ENCODE peak calls at places on chromosomes 6 and 20, in nine cellular contexts. R is activated CD4-positive, alpha-beta T cell treated with anti-CD3 and anti-CD28 coated beads, Interleukin-2, amount 50 U/mL, for 24 hours; E is psoas muscle; G is NCI-H2081; O is activated B cell treated with CpG ODN at 0.5 μM for 24 hours; C is stimulated activated naive CD8-positive, alpha-beta T cell treated with anti-CD3 and anti-CD28 coated beads, Interleukin-15, Interleukin-2, amounts not matched to agents 100 U/mL and 50 U/mL, for 24 hours; U is nucleus accumbens; B is NCI-H1930; T is brain microvascular endothelial cell. Q is an unnamed sample.
A peak's percentile ranks its signal among the peaks of the same experiment; 100 is the strongest.

GRCh38 chr20:33812673-33813462 is 1.7 kb downstream of the CHMP4B start:
- DNase-seq in R (no peak), E (no peak), G (no peak), O (no peak), C (no peak), U (no peak), B (no peak), T (no peak), Q (no peak)

GRCh38 chr20:45097485-45098095 is 3.3 kb downstream of the KCNS1 start:
- DNase-seq in R (peak; percentile 16), E (no peak), G (no peak), O (no peak), C (peak; percentile 50), U (no peak), B (no peak), T (no peak), Q (no peak)

GRCh38 chr6:13863699-13864155 is 49.4 kb upstream of the MCUR1 start:
- DNase-seq in R (no peak), E (no peak), G (no peak), O (no peak), C (no peak), U (no peak), B (no peak), T (no peak), Q (no peak)

GRCh38 chr6:136037885-136038460 is 186.5 kb downstream of the PDE7B start:
- DNase-seq in R (no peak), E (no peak), G (no peak), O (no peak), C (no peak), U (no peak), B (no peak), T (no peak), Q (no peak)

GRCh38 chr6:35046862-35047261 is 94.3 kb downstream of the TCP11 start:
- DNase-seq in R (no peak), E (no peak), G (no peak), O (no peak), C (no peak), U (no peak), B (no peak), T (no peak), Q (no peak)

GRCh38 chr6:48567016-48567415 is 456.0 kb upstream of the PTCHD4 start:
- DNase-seq in R (no peak), E (no peak), G (no peak), O (no peak), C (no peak), U (no peak), B (no peak), T (no peak), Q (no peak)

GRCh38 chr6:451847-452246 is 60.3 kb downstream of the IRF4 start:
- DNase-seq in R (no peak), E (no peak), G (no peak), O (no peak), C (no peak), U (no peak), B (no peak), T (no peak), Q (no peak)

GRCh38 chr20:18443841-18444240 is 23.0 kb downstream of the DZANK1 start:
- DNase-seq in R (no peak), E (no peak), G (peak; percentile 10), O (no peak), C (no peak), U (no peak), B (no peak), T (no peak), Q (no peak)